ENCODE peak calls at places on chromosomes 7 and 10, in five cellular contexts. D, B, W, M and G are unnamed samples.
A peak's percentile ranks its signal among the peaks of the same experiment; 100 is the strongest.

GRCh38 chr10:125148021-125148439 is 12.3 kb downstream of the CTBP2 start:
- DNase-seq in D (no peak), B (no peak), W (peak; percentile 65), M (no peak), G (peak; percentile 20)

GRCh38 chr7:147419001-147419400 is 1171.6 kb upstream of the C7orf33 start:
- DNase-seq in D (no peak), B (no peak), W (no peak), M (no peak), G (no peak)

GRCh38 chr7:128347573-128348147 is 4.0 kb upstream of the RBM28 start:
- DNase-seq in D (no peak), B (no peak), W (no peak), M (peak; percentile 18), G (no peak)

GRCh38 chr7:100407285-100408180 is 21.0 kb downstream of the ZCWPW1 start:
- DNase-seq in D (no peak), B (peak; percentile 33), W (no peak), M (peak; percentile 73), G (peak; percentile 64)

GRCh38 chr7:155918720-155919399 is 106.6 kb upstream of the SHH start:
- DNase-seq in D (peak; percentile 92), B (no peak), W (no peak), M (peak; percentile 4), G (peak; percentile 69)

GRCh38 chr10:124547651-124548168 is 86.1 kb downstream of the LHPP start:
- DNase-seq in D (no peak), B (no peak), W (peak; percentile 85), M (no peak), G (no peak)

GRCh38 chr10:69319911-69320316 is 41.6 kb downstream of the HK1 start:
- DNase-seq in D (no peak), B (no peak), W (no peak), M (no peak), G (no peak)

GRCh38 chr7:122886357-122887081 is at the start of gene CADPS2:
- DNase-seq in D (peak; percentile 59), B (no peak), W (peak; percentile 53), M (peak; percentile 5), G (peak; percentile 91)

GRCh38 chr10:78515037-78515872 is 481.6 kb downstream of the RPS24 start:
- DNase-seq in D (peak; percentile 7), B (no peak), W (no peak), M (no peak), G (no peak)

GRCh38 chr10:80137031-80137712 is 4.6 kb downstream of the PLAC9 start:
- DNase-seq in D (no peak), B (no peak), W (peak; percentile 72), M (no peak), G (no peak)